ENCODE peak calls at places on chromosomes 4 and X, in four cellular contexts. A is smooth muscle cell of the brain vasculature, X is pulmonary artery endothelial cell, Q is brain microvascular endothelial cell. G is an unnamed sample.

GRCh38 chr4:77015390-77015789 is 60.4 kb downstream of the CCNI start:
- DNase-seq in A (no peak), X (no peak), Q (peak), G (peak)

GRCh38 chr4:106898621-106899230 is 137.4 kb downstream of the DKK2 start:
- DNase-seq in A (peak), X (peak), Q (peak), G (peak)

GRCh38 chr4:16442296-16442695 is 216.0 kb upstream of the TAPT1 start:
- DNase-seq in A (no peak), X (no peak), Q (no peak), G (no peak)

GRCh38 chrX:57586360-57586759 is 5.5 kb upstream of the ZXDB start:
- DNase-seq in A (no peak), X (no peak), Q (no peak), G (no peak)

GRCh38 chr4:170014359-170015008 is 11.7 kb downstream of the MFAP3L start:
- DNase-seq in A (no peak), X (no peak), Q (no peak), G (peak)

GRCh38 chr4:46388860-46389259 is 1.1 kb downstream of the GABRA2 start:
- DNase-seq in A (no peak), X (no peak), Q (no peak), G (no peak)

GRCh38 chr4:108965031-108965430 is 202.2 kb upstream of the ETNPPL start:
- DNase-seq in A (no peak), X (no peak), Q (no peak), G (peak)

GRCh38 chr4:170089274-170089742 is 448 bp downstream of the AADAT start:
- DNase-seq in A (no peak), X (no peak), Q (peak), G (peak)

GRCh38 chr4:69896530-69897116 is 34.2 kb upstream of the CSN1S1 start:
- DNase-seq in A (no peak), X (no peak), Q (no peak), G (no peak)

GRCh38 chrX:106608016-106608415 is 3.8 kb upstream of the RADX start:
- DNase-seq in A (no peak), X (no peak), Q (no peak), G (no peak)